ENCODE peak calls at places on chromosome 1, in seven cellular contexts. M is HFFc6, C is tibial nerve, A is neural crest cell, G is foreskin fibroblast, N is fibroblast of pulmonary artery, K is adrenal gland. D is an unnamed sample.

GRCh38 chr1:7551442-7551841 is 219.7 kb upstream of the VAMP3 start:
- DNase-seq in A (no peak), G (no peak), K (no peak), N (no peak), C (no peak), M (no peak), D (no peak)

GRCh38 chr1:157725214-157725577 is 24.6 kb upstream of the FCRL3 start:
- DNase-seq in M (no peak), G (no peak), A (no peak), K (no peak), N (no peak), C (no peak), D (no peak)

GRCh38 chr1:107626075-107626796 is 338.7 kb downstream of the VAV3 start:
- DNase-seq in K (no peak), M (no peak), C (no peak), N (no peak), A (no peak), G (no peak), D (no peak)

GRCh38 chr1:16146888-16147614 is 8.8 kb downstream of the EPHA2 start:
- DNase-seq in A (no peak), M (peak), K (no peak), G (no peak), N (peak), C (no peak), D (no peak)

GRCh38 chr1:91569411-91570104 is 68.9 kb downstream of the CDC7 start:
- DNase-seq in M (peak), N (peak), A (no peak), K (peak), C (peak), G (peak), D (no peak)

GRCh38 chr1:207619833-207620572 is 24.9 kb upstream of the CR1L start:
- DNase-seq in K (no peak), C (no peak), N (peak), A (no peak), M (peak), G (peak), D (no peak)

GRCh38 chr1:119516680-119517079 is 9.7 kb downstream of the HSD3B1 start:
- DNase-seq in A (no peak), N (no peak), G (no peak), K (no peak), C (no peak), M (no peak), D (no peak)

GRCh38 chr1:51644533-51645197 is 27.8 kb downstream of the OSBPL9 start:
- DNase-seq in G (peak), N (peak), A (no peak), K (no peak), C (no peak), M (peak), D (no peak)

GRCh38 chr1:22141948-22142314 is 966 bp downstream of the WNT4 start:
- DNase-seq in C (no peak), N (no peak), K (peak), M (no peak), A (no peak), G (peak), D (no peak)

GRCh38 chr1:42302034-42302433 is 33.0 kb downstream of the FOXJ3 start:
- DNase-seq in N (no peak), A (no peak), K (no peak), G (no peak), C (no peak), M (no peak), D (no peak)

GRCh38 chr1:64519921-64520320 is 50.0 kb downstream of the CACHD1 start:
- DNase-seq in N (peak), A (no peak), G (peak), M (peak), C (no peak), K (peak), D (no peak)

GRCh38 chr1:72140222-72140621 is 142.1 kb downstream of the NEGR1 start:
- DNase-seq in C (no peak), M (no peak), A (no peak), K (no peak), G (peak), N (peak), D (no peak)

GRCh38 chr1:1164701-1165451 is 8.8 kb upstream of the TTLL10 start:
- DNase-seq in G (no peak), M (no peak), K (no peak), C (no peak), N (no peak), A (no peak), D (no peak)

DNA sequence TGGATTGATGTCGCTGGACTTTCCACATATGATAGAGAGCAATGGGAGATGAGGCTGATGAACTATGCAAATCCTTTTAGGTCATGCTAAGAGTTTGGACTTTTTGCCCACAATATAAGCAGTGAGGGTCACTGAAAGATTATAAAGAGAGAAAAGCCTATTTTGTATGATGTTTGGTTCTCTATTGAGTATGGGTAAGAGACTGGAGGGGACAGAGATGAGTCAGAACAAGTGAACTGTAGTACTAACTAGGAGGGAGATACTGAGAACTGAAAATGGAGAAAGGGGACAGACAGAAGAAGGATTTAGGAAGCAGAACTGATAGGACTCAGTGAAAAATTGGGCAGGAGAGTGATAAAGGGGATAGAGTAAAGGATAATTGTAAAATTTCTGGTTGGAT is 9.3 kb downstream of the C1orf21 start:
- DNase-seq in C (no peak), M (no peak), A (no peak), N (no peak), K (no peak), G (no peak), D (no peak)
- TF ChIP-seq CTCF in C (no peak), M (no peak), A (no peak), N (no peak), K (no peak), G (no peak), D (no peak)

GRCh38 chr1:203444077-203444683 is 31.4 kb upstream of the PRELP start:
- DNase-seq in N (no peak), C (no peak), A (no peak), M (no peak), K (no peak), G (peak), D (no peak)
- TF ChIP-seq CTCF in N (no peak), C (no peak), A (no peak), M (no peak), K (no peak), G (no peak), D (no peak)

GRCh38 chr1:150487763-150488115 is 520 bp downstream of the TARS2 start:
- DNase-seq in C (no peak), A (no peak), K (no peak), G (no peak), M (no peak), N (no peak), D (no peak)

GRCh38 chr1:150479927-150480352 is 7.3 kb upstream of the TARS2 start:
- DNase-seq in M (no peak), N (no peak), C (no peak), A (no peak), K (no peak), G (no peak), D (no peak)

GRCh38 chr1:150486966-150487762 is at the start of gene TARS2:
- DNase-seq in N (peak), M (peak), G (peak), C (peak), A (peak), K (peak), D (peak)

GRCh38 chr1:150484431-150484830 is 2.8 kb upstream of the TARS2 start:
- DNase-seq in M (peak), A (no peak), C (no peak), N (no peak), K (no peak), G (peak), D (no peak)

GRCh38 chr1:150484861-150485260 is 2.4 kb upstream of the TARS2 start:
- DNase-seq in C (no peak), A (no peak), G (peak), M (peak), K (no peak), N (peak), D (no peak)
- TF ChIP-seq CTCF in C (no peak), A (no peak), G (peak), M (peak), K (no peak), N (peak), D (no peak)

GRCh38 chr1:182599339-182599738 is 4.8 kb downstream of the RGS16 start:
- DNase-seq in M (no peak), C (no peak), A (no peak), K (no peak), G (no peak), N (no peak), D (no peak)
- TF ChIP-seq CTCF in M (peak), C (no peak), A (peak), K (no peak), G (peak), N (peak), D (peak)

GRCh38 chr1:151907363-151908139 is 1.8 kb downstream of the THEM4 start:
- DNase-seq in G (no peak), A (no peak), K (no peak), M (no peak), C (no peak), N (no peak), D (no peak)

GRCh38 chr1:151912973-151913372 is 3.7 kb upstream of the THEM4 start:
- DNase-seq in A (no peak), C (no peak), N (no peak), K (no peak), G (no peak), M (no peak), D (no peak)

GRCh38 chr1:151908228-151908691 is 1.1 kb downstream of the THEM4 start:
- DNase-seq in K (no peak), C (no peak), N (peak), A (no peak), G (peak), M (peak), D (no peak)

GRCh38 chr1:151905070-151905442 is 4.3 kb downstream of the THEM4 start:
- DNase-seq in K (no peak), M (no peak), G (no peak), A (no peak), C (no peak), N (peak), D (no peak)

DNA sequence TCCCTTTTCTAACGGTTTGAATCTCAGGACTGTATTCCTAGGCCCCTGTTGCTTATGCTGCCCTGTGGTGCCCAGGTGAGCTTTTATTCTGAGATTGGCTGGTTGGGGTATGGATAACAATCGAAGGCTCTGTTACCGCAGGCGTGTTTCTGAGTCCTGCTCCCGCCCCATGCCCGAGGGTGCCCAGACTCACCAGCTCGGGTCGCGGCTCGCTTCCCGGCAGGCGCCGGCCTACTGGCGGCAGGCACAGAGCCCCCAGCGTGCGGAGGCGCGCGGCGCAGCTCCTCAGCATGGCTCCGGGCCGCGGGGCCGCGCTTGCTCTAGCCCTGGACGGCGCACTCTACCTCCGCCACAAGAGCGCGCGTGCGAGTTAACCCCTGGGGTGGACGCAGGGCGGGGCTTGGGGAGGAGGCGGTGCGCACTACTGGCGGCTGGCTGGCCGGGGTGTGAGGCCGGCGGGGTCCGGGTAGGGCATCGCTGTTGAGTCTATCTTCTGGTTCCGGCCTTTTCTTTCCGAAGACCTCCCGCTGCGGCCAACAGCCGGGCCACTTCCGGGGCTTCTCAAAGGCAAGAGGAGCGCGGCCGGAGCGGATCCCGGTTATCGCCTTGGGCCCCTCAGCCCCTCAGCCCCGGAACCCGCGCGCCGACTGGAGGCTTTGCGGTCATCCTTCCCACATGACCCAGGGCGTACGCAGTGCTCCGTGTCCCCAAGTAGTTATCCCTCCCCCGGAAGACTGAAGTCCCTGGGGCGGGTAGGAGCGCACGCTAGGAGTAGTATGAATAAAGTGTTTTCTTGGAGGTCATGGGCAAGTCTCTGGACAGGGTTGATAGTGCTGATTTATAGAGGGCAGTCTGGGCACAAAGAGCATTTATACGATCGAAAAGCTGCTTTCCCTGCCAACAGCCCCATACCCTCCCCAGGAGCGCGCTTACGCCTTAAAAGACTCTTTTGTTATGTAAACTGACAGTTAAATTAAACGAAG is at the start of gene THEM4:
- DNase-seq in A (peak), M (peak), G (peak), K (peak), C (peak), N (peak), D (peak)
- TF ChIP-seq CTCF in A (peak), M (peak), G (no peak), K (peak), C (peak), N (no peak), D (no peak)

GRCh38 chr1:13697738-13698137 is 2.2 kb upstream of the PRDM2 start:
- DNase-seq in K (no peak), A (no peak), C (no peak), G (no peak), M (no peak), N (no peak), D (no peak)
- TF ChIP-seq CTCF in K (no peak), A (no peak), C (no peak), G (no peak), M (peak), N (no peak), D (no peak)

GRCh38 chr1:230568008-230568407 is 74.3 kb upstream of the COG2 start:
- DNase-seq in A (no peak), M (no peak), K (no peak), G (peak), N (peak), C (no peak), D (no peak)
- TF ChIP-seq CTCF in A (peak), M (no peak), K (no peak), G (no peak), N (peak), C (no peak), D (no peak)

DNA sequence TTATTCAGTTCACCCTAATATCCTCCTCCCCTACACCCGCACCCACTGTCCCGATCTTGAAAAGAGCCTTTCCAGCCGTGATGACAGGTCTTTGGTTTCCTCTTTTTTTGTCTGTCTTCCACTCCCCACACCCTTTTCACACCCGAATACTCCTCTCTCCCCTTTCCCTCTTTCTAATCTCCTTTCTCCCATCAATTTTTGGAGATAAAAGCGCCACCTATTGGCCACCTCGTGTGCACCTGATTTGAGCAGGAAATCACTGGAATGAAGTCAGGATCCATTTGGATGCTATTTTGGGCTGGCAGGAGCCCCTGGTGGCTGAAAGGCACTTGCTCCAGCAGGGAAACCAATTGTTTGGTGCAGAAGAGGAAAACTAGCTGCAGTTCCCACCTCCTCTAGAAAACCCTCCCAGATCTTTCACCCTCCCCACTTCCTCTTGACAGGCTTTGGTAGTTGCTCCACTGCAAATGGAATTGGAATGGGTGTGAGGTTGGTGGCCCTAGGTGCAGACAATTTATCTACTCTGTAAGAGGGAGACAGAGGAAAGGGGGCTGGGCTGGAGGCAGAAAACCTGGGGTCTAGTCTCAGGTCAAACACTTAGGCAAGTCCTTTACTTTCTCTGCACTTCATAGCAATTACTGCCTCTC is 8.4 kb downstream of the FOXE3 start:
- DNase-seq in N (peak), A (peak), G (peak), M (peak), C (no peak), K (no peak), D (no peak)
- TF ChIP-seq CTCF in N (peak), A (peak), G (peak), M (peak), C (peak), K (peak), D (peak)

DNA sequence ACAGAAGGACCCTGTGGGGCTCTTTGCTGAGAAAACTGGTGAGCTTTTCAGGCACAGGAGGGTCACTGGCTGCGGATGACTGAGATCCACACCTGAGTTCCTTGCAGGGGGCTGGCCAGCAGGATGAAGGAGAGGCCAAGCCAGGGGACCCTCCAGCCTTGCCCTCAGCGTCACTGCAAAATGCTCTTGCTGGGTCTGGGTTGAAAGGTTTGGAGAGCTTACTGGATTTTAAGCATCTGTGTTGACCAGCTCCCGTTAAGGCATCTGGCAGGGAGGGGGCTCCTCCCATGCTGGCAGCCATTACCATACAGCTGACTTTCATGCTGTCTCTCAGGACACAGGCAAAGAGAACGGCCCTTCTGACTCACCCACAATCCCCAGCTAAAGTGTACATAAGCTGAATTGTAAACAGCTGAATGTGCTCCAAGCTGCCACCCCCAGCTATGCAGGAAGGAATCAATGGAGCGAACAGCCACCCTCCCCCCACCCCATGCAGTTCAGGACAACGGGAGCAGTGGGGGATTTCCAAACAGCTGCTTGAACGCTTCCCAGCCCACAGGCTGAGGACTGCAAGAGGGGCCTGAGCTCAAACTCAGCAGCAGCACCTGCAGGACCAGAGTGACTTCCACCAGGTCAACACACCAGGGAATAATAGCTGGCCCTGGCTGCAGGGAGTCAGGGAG is 21.3 kb upstream of the A3GALT2 start:
- DNase-seq in A (no peak), C (peak), M (peak), N (peak), G (peak), K (no peak), D (no peak)
- TF ChIP-seq CTCF in A (no peak), C (no peak), M (no peak), N (no peak), G (no peak), K (no peak), D (no peak)

GRCh38 chr1:23692308-23692871 is 784 bp downstream of the RPL11 start:
- DNase-seq in G (peak), C (no peak), K (no peak), A (no peak), N (no peak), M (no peak), D (no peak)
- TF ChIP-seq CTCF in G (no peak), C (no peak), K (no peak), A (no peak), N (no peak), M (no peak), D (no peak)

D was measured in mesothelial cell of epicardium.